ENCODE peak calls at places on chromosome 14, in four cellular contexts. F is NCI-H2029, O is GM10248, W is HT1080. G is an unnamed sample.

GRCh38 chr14:75861161-75861621 is 120.6 kb downstream of the TGFB3 start:
- DNase-seq in F (no peak), O (no peak), W (peak), G (no peak)

GRCh38 chr14:59823190-59823589 is 47.4 kb downstream of the RTN1 start:
- DNase-seq in W (no peak), O (no peak), F (no peak), G (no peak)

GRCh38 chr14:72608391-72609204 is 285.3 kb downstream of the DPF3 start:
- DNase-seq in W (peak), O (no peak), F (no peak), G (no peak)

GRCh38 chr14:90539996-90540395 is 143.2 kb downstream of the CALM1 start:
- DNase-seq in F (no peak), W (no peak), O (no peak), G (no peak)

GRCh38 chr14:59931237-59931636 is 11.3 kb downstream of the LRRC9 start:
- DNase-seq in F (no peak), O (no peak), W (no peak), G (no peak)

GRCh38 chr14:105142651-105143450 is 25.7 kb downstream of the JAG2 start:
- DNase-seq in F (no peak), O (no peak), W (no peak), G (no peak)

GRCh38 chr14:52318829-52319604 is 4.9 kb downstream of the PTGER2 start:
- DNase-seq in O (no peak), F (no peak), W (no peak), G (no peak)

GRCh38 chr14:31560759-31561154 is 447 bp upstream of the NUBPL start:
- DNase-seq in O (peak), W (peak), F (no peak), G (no peak)

GRCh38 chr14:25411933-25412757 is 362.2 kb upstream of the STXBP6 start:
- DNase-seq in F (no peak), O (no peak), W (no peak), G (no peak)

GRCh38 chr14:58607571-58608317 is 30.0 kb upstream of the DACT1 start:
- DNase-seq in O (no peak), W (peak), F (no peak), G (no peak)

GRCh38 chr14:71266994-71267636 is 359.9 kb downstream of the PCNX1 start:
- DNase-seq in O (peak), F (no peak), W (peak), G (no peak)

GRCh38 chr14:75088566-75089373 is 19.3 kb downstream of the ZC2HC1C start:
- DNase-seq in W (peak), O (peak), F (peak), G (peak)

GRCh38 chr14:102055181-102055901 is 31.5 kb downstream of the HSP90AA1 start:
- DNase-seq in W (no peak), F (no peak), O (no peak), G (no peak)

GRCh38 chr14:61140872-61141271 is 140.3 kb downstream of the TMEM30B start:
- DNase-seq in O (no peak), W (peak), F (peak), G (no peak)

GRCh38 chr14:30621354-30621953 is 665 bp upstream of the SCFD1 start:
- DNase-seq in W (peak), F (no peak), O (no peak), G (peak)

GRCh38 chr14:74582910-74583581 is 29.0 kb downstream of the LTBP2 start:
- DNase-seq in O (no peak), F (no peak), W (no peak), G (no peak)

GRCh38 chr14:63596998-63597658 is 44.5 kb downstream of the WDR89 start:
- DNase-seq in W (no peak), F (no peak), O (no peak), G (no peak)

GRCh38 chr14:74660863-74661262 is 48.8 kb upstream of the LTBP2 start:
- DNase-seq in O (no peak), F (no peak), W (no peak), G (no peak)

GRCh38 chr14:58072288-58073071 is 79.5 kb downstream of the ARMH4 start:
- DNase-seq in F (peak), W (peak), O (peak), G (peak)

GRCh38 chr14:99689266-99690236 is 5.5 kb downstream of the CYP46A1 start:
- DNase-seq in O (no peak), W (no peak), F (no peak), G (no peak)

GRCh38 chr14:29518335-29518734 is 409.3 kb downstream of the PRKD1 start:
- DNase-seq in W (peak), O (no peak), F (no peak), G (no peak)

GRCh38 chr14:101395779-101396178 is 165.5 kb upstream of the DIO3 start:
- DNase-seq in O (no peak), W (no peak), F (no peak), G (no peak)

GRCh38 chr14:73227812-73228781 is 9.2 kb upstream of the PAPLN start:
- DNase-seq in F (no peak), W (peak), O (no peak), G (no peak)

GRCh38 chr14:53982546-53982945 is 25.9 kb upstream of the BMP4 start:
- DNase-seq in O (no peak), F (no peak), W (no peak), G (no peak)

GRCh38 chr14:21505009-21505553 is 6.1 kb downstream of the METTL3 start:
- DNase-seq in O (peak), F (no peak), W (no peak), G (no peak)

GRCh38 chr14:89625208-89625987 is 208.4 kb upstream of the FOXN3 start:
- DNase-seq in W (no peak), F (peak), O (no peak), G (no peak)

GRCh38 chr14:33967138-33967537 is 16.3 kb upstream of the EGLN3 start:
- DNase-seq in O (no peak), W (no peak), F (no peak), G (no peak)

GRCh38 chr14:63547798-63548335 is 4.7 kb upstream of the PPP2R5E start:
- DNase-seq in W (no peak), O (no peak), F (no peak), G (no peak)

GRCh38 chr14:103122578-103123127 is 608 bp upstream of the TNFAIP2 start:
- DNase-seq in F (no peak), W (no peak), O (no peak), G (no peak)

GRCh38 chr14:103886304-103887169 is 39.2 kb upstream of the PPP1R13B start:
- DNase-seq in W (no peak), O (no peak), F (no peak), G (no peak)

GRCh38 chr14:94135476-94135875 is 6.1 kb upstream of the IFI27L2 start:
- DNase-seq in F (no peak), W (no peak), O (no peak), G (no peak)

GRCh38 chr14:77133718-77134338 is 7.8 kb downstream of the ZDHHC22 start:
- DNase-seq in F (no peak), W (peak), O (peak), G (peak)

GRCh38 chr14:68795602-68796417 is 2.9 kb upstream of the ZFP36L1 start:
- DNase-seq in O (peak), W (peak), F (peak), G (peak)

GRCh38 chr14:90675399-90675798 is 140.8 kb downstream of the TTC7B start:
- DNase-seq in W (peak), F (no peak), O (no peak), G (no peak)

GRCh38 chr14:76874734-76875133 is 48.5 kb downstream of the LRRC74A start:
- DNase-seq in O (no peak), W (no peak), F (no peak), G (no peak)

GRCh38 chr14:61461808-61462275 is 140.5 kb downstream of the PRKCH start:
- DNase-seq in W (peak), O (peak), F (peak), G (peak)

GRCh38 chr14:70635971-70636595 is 5.6 kb upstream of the TTC9 start:
- DNase-seq in F (no peak), W (peak), O (no peak), G (no peak)

G was measured in germinal center.